ENCODE peak calls at places on chromosomes 13 and 19, in seven cellular contexts. M is SK-N-SH, I is GM12878, A is HCT116, X is H1, U is K562, D is HepG2. V is an unnamed sample.

GRCh38 chr13:95870421-95870820 is 182.8 kb downstream of the UGGT2 start:
- DNase-seq in U (no peak), A (no peak), M (no peak), X (no peak), I (no peak), D (no peak), V (no peak)

GRCh38 chr19:48807590-48808308 is 3.1 kb downstream of the BCAT2 start:
- DNase-seq in U (peak), D (peak), A (no peak), X (no peak), M (peak), I (no peak), V (no peak)

GRCh38 chr19:31304877-31305312 is 44.3 kb downstream of the TSHZ3 start:
- DNase-seq in X (no peak), M (no peak), A (no peak), U (no peak), D (no peak), I (no peak), V (no peak)

GRCh38 chr13:25771208-25771607 is 280.6 kb downstream of the SHISA2 start:
- DNase-seq in D (no peak), A (no peak), I (no peak), M (no peak), U (no peak), X (no peak), V (peak)

GRCh38 chr13:36858285-36858684 is 39.3 kb downstream of the RFXAP start:
- DNase-seq in U (peak), I (no peak), M (peak), D (peak), A (peak), X (no peak), V (peak)

GRCh38 chr19:57620673-57621348 is 6.8 kb downstream of the ZNF134 start:
- DNase-seq in M (no peak), X (no peak), D (no peak), U (no peak), I (no peak), A (no peak), V (peak)

GRCh38 chr13:36193151-36193855 is 21.1 kb downstream of the SOHLH2 start:
- DNase-seq in U (no peak), M (no peak), D (no peak), A (no peak), I (no peak), X (no peak), V (no peak)

GRCh38 chr19:51889934-51890333 is 2.2 kb upstream of the ZNF577 start:
- DNase-seq in X (no peak), A (no peak), I (no peak), D (no peak), M (no peak), U (no peak), V (no peak)

GRCh38 chr19:53881482-53882390 is at the start of gene PRKCG:
- DNase-seq in I (no peak), U (peak), X (no peak), M (peak), D (peak), A (no peak), V (peak)

GRCh38 chr13:51286135-51287002 is 53.1 kb upstream of the SERPINE3 start:
- DNase-seq in U (peak), A (peak), D (peak), M (peak), I (peak), X (peak), V (peak)

GRCh38 chr19:5932146-5932545 is 18.1 kb downstream of the CAPS start:
- DNase-seq in M (no peak), X (no peak), A (no peak), D (no peak), I (no peak), U (no peak), V (no peak)

GRCh38 chr19:44890366-44891015 is 563 bp upstream of the TOMM40 start:
- DNase-seq in U (peak), A (peak), I (peak), D (peak), M (peak), X (peak), V (no peak)

GRCh38 chr13:54194233-54195024 is 1165.8 kb downstream of the OLFM4 start:
- DNase-seq in D (no peak), I (no peak), M (no peak), X (no peak), U (no peak), A (no peak), V (no peak)

GRCh38 chr13:82654851-82655517 is 1227.3 kb downstream of the SLITRK1 start:
- DNase-seq in M (no peak), D (no peak), A (no peak), X (no peak), I (no peak), U (no peak), V (no peak)

GRCh38 chr19:55333870-55334269 is 5.8 kb upstream of the KMT5C start:
- DNase-seq in D (peak), X (no peak), U (no peak), M (no peak), A (no peak), I (no peak), V (no peak)

GRCh38 chr13:108225440-108225839 is 7.2 kb downstream of the ABHD13 start:
- DNase-seq in D (no peak), I (no peak), A (no peak), X (no peak), U (no peak), M (no peak), V (no peak)

GRCh38 chr19:743168-743687 is 7.7 kb upstream of the MISP start:
- DNase-seq in U (no peak), M (no peak), D (no peak), X (no peak), A (no peak), I (no peak), V (no peak)

GRCh38 chr13:46202188-46202795 is 9.4 kb upstream of the LRRC63 start:
- DNase-seq in A (no peak), X (no peak), D (no peak), M (no peak), I (no peak), U (no peak), V (no peak)

GRCh38 chr19:53509845-53510244 is 28.1 kb upstream of the ZNF331 start:
- DNase-seq in M (no peak), X (no peak), D (no peak), U (no peak), A (no peak), I (no peak), V (no peak)

GRCh38 chr19:34712606-34713261 is 21.3 kb upstream of the ZNF181 start:
- DNase-seq in D (peak), I (peak), A (peak), X (peak), U (peak), M (peak), V (peak)

GRCh38 chr13:90542959-90543358 is 804.5 kb upstream of the MIR17HG start:
- DNase-seq in D (no peak), I (no peak), U (no peak), A (no peak), M (no peak), X (no peak), V (no peak)

GRCh38 chr13:83007226-83007625 is 875.0 kb downstream of the SLITRK1 start:
- DNase-seq in U (no peak), A (no peak), D (no peak), M (no peak), I (no peak), X (no peak), V (no peak)

GRCh38 chr19:46372901-46373572 is 26.1 kb downstream of the PPP5C start:
- DNase-seq in X (no peak), U (no peak), I (no peak), D (no peak), A (no peak), M (no peak), V (peak)

GRCh38 chr19:3769494-3769893 is 2.5 kb downstream of the RAX2 start:
- DNase-seq in U (no peak), D (no peak), A (no peak), X (no peak), I (no peak), M (peak), V (no peak)

GRCh38 chr19:3773814-3774515 is 1.9 kb upstream of the RAX2 start:
- DNase-seq in X (no peak), M (no peak), D (no peak), A (no peak), U (no peak), I (no peak), V (no peak)

GRCh38 chr19:3770136-3771032 is 1.6 kb downstream of the RAX2 start:
- DNase-seq in M (peak), U (no peak), X (no peak), A (no peak), I (no peak), D (no peak), V (no peak)

GRCh38 chr19:3771033-3771905 is 759 bp downstream of the RAX2 start:
- DNase-seq in A (no peak), U (no peak), I (no peak), X (no peak), M (peak), D (no peak), V (no peak)

DNA sequence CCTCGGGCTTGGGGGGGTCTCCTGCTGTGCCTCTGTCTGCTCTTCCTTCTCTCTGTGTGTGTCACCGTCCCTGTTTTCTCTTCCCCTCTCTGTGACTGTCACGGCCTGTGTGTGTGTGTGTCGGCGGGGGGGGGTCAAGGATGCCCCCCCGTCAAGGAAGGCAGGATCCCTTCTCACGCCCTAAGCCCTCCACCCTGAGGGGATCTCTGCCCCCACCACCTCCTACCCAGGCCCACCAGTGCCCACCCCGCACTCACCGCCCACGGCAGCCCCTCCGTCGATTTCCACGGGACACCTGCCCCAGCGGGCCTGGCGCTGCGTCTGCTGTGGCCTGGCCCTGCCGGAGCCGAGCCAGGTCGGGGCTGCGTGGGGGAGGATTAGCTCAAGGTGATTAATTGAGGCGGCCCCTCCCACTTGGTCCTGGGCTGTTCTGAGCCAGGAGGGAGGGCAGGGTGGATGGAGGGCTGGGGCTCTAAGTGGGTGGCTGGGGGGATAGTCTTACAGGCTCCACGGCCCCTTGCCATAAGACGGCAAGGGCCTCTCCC is at the start of gene RAX2:
- DNase-seq in U (peak), I (no peak), M (peak), X (no peak), D (no peak), A (no peak), V (no peak)
- TF ChIP-seq JUND in U (no peak), I (no peak), M (no peak), X (no peak), D (no peak), A (no peak), V (no peak)

GRCh38 chr13:21541980-21542379 is 62.0 kb downstream of the MICU2 start:
- DNase-seq in U (no peak), X (no peak), A (no peak), D (no peak), M (no peak), I (no peak), V (no peak)
- TF ChIP-seq JUND in U (no peak), X (no peak), A (no peak), D (no peak), M (no peak), I (no peak), V (no peak)

GRCh38 chr13:35157143-35157755 is 215.2 kb downstream of the NBEA start:
- DNase-seq in I (peak), X (no peak), D (peak), U (no peak), M (peak), A (peak), V (peak)
- TF ChIP-seq JUND in I (no peak), X (no peak), D (no peak), U (no peak), M (no peak), A (no peak), V (no peak)

GRCh38 chr13:30143671-30144400 is 163.5 kb downstream of the KATNAL1 start:
- DNase-seq in D (no peak), I (no peak), A (no peak), U (no peak), M (no peak), X (no peak), V (no peak)
- TF ChIP-seq JUND in D (no peak), I (no peak), A (no peak), U (no peak), M (no peak), X (no peak), V (no peak)

GRCh38 chr19:10402441-10403038 is 802 bp downstream of the CDC37 start:
- DNase-seq in X (no peak), D (peak), U (peak), M (peak), A (no peak), I (no peak), V (no peak)

GRCh38 chr19:10399878-10400277 is 3.5 kb downstream of the CDC37 start:
- DNase-seq in A (no peak), I (no peak), D (no peak), X (no peak), M (no peak), U (peak), V (no peak)

GRCh38 chr19:10404888-10405808 is 1.8 kb upstream of the CDC37 start:
- DNase-seq in M (peak), X (no peak), D (no peak), A (no peak), I (no peak), U (no peak), V (no peak)

GRCh38 chr19:10406191-10406590 is 2.8 kb upstream of the CDC37 start:
- DNase-seq in A (no peak), I (no peak), D (no peak), X (no peak), U (no peak), M (no peak), V (no peak)

DNA sequence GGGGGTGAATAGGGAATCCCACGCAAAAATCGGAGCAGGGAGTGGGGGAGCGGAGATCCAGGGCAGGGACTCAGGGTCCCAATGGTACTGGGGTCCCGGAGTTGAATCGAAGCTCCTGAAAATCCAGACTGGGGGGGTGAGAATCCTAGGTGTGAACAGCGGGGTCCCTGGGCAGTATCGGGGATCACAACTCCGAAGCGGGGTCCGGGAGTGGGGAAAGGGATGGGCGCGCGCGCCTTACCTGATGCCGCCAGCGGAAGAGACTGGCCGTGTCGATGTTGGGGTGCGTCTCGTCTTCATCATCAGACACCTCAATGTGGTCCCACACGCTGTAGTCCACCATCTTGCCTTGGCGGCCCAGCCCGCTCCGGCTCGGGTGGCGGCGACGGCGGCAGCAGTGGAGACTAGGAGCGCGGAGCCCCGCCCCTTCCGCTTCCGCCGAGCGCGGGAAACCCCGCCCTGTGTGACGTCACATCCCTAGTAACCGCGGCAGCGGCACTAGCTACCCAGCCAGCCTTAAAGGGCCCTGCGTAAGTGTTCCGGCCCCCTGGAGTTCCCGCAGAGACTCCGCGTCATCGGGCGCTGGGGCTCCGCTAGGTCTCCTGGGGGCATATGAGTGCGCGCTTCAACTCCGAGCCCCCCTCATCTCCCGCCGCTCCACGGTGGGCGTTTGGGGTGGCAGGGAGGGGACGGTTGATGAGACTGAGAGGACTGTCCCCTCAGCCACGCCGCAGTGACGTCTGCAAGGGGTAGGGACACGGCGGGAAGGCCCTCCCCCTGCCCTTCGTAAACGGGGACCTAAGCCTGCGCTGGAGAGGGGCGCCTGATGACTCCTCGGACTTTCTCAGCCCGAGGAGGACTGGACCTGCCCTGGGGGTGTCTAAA is at the start of gene CDC37:
- DNase-seq in X (peak), M (peak), I (peak), D (peak), U (peak), A (peak), V (peak)
- TF ChIP-seq JUND in X (peak), M (no peak), I (no peak), D (no peak), U (no peak), A (no peak), V (no peak)

GRCh38 chr13:103516009-103516795 is 450.0 kb upstream of the SLC10A2 start:
- DNase-seq in U (no peak), M (no peak), X (no peak), A (no peak), I (no peak), D (no peak), V (no peak)

GRCh38 chr13:103515410-103515809 is 449.2 kb upstream of the SLC10A2 start:
- DNase-seq in D (no peak), M (peak), A (no peak), I (no peak), X (no peak), U (no peak), V (no peak)

GRCh38 chr13:103517066-103517767 is 451.0 kb upstream of the SLC10A2 start:
- DNase-seq in A (no peak), D (no peak), U (no peak), I (peak), M (no peak), X (no peak), V (no peak)

GRCh38 chr13:103517768-103518102 is 451.5 kb upstream of the SLC10A2 start:
- DNase-seq in X (no peak), U (no peak), I (no peak), M (no peak), A (no peak), D (no peak), V (no peak)

DNA sequence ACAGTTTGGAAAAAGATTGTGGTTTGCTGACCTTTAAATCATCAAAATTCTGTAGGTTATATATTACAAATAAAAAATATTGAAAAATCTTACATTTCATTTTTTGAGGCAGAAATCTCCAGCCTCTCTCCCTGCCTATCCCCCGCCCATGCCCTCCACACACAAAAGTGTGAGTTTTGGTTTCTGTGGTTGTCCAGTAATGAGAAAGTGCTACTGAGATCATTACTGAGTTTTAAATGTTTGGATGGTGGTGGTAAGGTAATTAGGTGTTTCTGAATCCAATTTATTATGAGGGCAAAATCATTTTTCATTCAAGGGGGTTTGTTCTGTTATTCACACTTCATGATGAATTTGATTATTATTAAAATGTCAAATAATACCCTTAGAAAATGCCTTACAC is 448.0 kb upstream of the SLC10A2 start:
- DNase-seq in U (no peak), M (no peak), A (no peak), D (no peak), I (no peak), X (no peak), V (no peak)
- TF ChIP-seq JUND in U (no peak), M (no peak), A (no peak), D (no peak), I (no peak), X (no peak), V (no peak)

GRCh38 chr19:38742906-38743305 is 1.4 kb downstream of the CAPN12 start:
- DNase-seq in M (peak), D (no peak), I (no peak), U (no peak), X (no peak), A (no peak), V (no peak)
- TF ChIP-seq JUND in M (no peak), D (no peak), I (no peak), U (no peak), X (no peak), A (no peak), V (no peak)

V was measured in T47D.